ENCODE peak calls at places on chromosomes 12 and 14, in five cellular contexts. I is left ventricle myocardium inferior, A is PC-3, Y is psoas muscle, F is uterus. V is an unnamed sample.

GRCh38 chr12:49703647-49704137 is 3.5 kb downstream of the FMNL3 start:
- DNase-seq in Y (no peak), I (no peak), A (no peak), F (no peak), V (no peak)

GRCh38 chr14:89618309-89618708 is 201.3 kb upstream of the FOXN3 start:
- DNase-seq in Y (no peak), F (no peak), I (no peak), A (peak; percentile 11), V (no peak)

GRCh38 chr12:70178038-70178437 is 65.2 kb upstream of the CNOT2 start:
- DNase-seq in Y (no peak), A (no peak), F (no peak), I (no peak), V (no peak)

GRCh38 chr12:52268212-52268611 is 6.2 kb upstream of the KRT86 start:
- DNase-seq in Y (no peak), F (no peak), I (no peak), A (peak; percentile 25), V (no peak)

GRCh38 chr12:82805812-82806497 is 119.2 kb downstream of the TMTC2 start:
- DNase-seq in I (no peak), F (no peak), A (peak; percentile 14), Y (no peak), V (no peak)

GRCh38 chr14:67172520-67172919 is 16.7 kb upstream of the GARIN2 start:
- DNase-seq in F (no peak), A (peak; percentile 64), I (no peak), Y (no peak), V (no peak)

GRCh38 chr14:24418492-24418873 is 11.0 kb downstream of the CBLN3 start:
- DNase-seq in A (peak; percentile 93), Y (no peak), F (no peak), I (no peak), V (no peak)

GRCh38 chr12:124780752-124781685 is 82.6 kb downstream of the SCARB1 start:
- DNase-seq in Y (no peak), F (no peak), I (no peak), A (no peak), V (no peak)

GRCh38 chr12:90028620-90029051 is 320.0 kb upstream of the ATP2B1 start:
- DNase-seq in F (no peak), A (peak; percentile 65), Y (no peak), I (no peak), V (no peak)

GRCh38 chr14:21852061-21852664 is 178.5 kb upstream of the OR4E1 start:
- DNase-seq in A (peak; percentile 51), Y (peak; percentile 52), I (no peak), F (no peak), V (no peak)

GRCh38 chr12:90008277-90008676 is 299.6 kb upstream of the ATP2B1 start:
- DNase-seq in F (no peak), A (no peak), I (no peak), Y (no peak), V (no peak)

GRCh38 chr14:43308411-43308810 is 1198.7 kb downstream of the FSCB start:
- DNase-seq in I (no peak), F (no peak), A (peak; percentile 37), Y (no peak), V (no peak)

GRCh38 chr14:93619176-93619793 is 169.0 kb downstream of the PRIMA1 start:
- DNase-seq in I (no peak), F (no peak), Y (no peak), A (peak; percentile 68), V (no peak)

GRCh38 chr12:77345336-77345735 is 280.0 kb upstream of the E2F7 start:
- DNase-seq in F (no peak), Y (no peak), I (no peak), A (no peak), V (no peak)

GRCh38 chr12:1927751-1928351 is 9.4 kb upstream of the CACNA2D4 start:
- DNase-seq in I (peak; percentile 74), F (no peak), Y (no peak), A (no peak), V (peak; percentile 57)

GRCh38 chr14:62029569-62029924 is 267.3 kb downstream of the SNAPC1 start:
- DNase-seq in I (no peak), Y (no peak), A (no peak), F (no peak), V (no peak)

GRCh38 chr14:58298880-58299664 is 717 bp downstream of the ARID4A start:
- DNase-seq in A (no peak), Y (peak; percentile 69), F (peak; percentile 30), I (peak; percentile 41), V (peak; percentile 74)

GRCh38 chr12:19710811-19711793 is 271.8 kb downstream of the AEBP2 start:
- DNase-seq in I (no peak), F (peak; percentile 55), A (no peak), Y (no peak), V (no peak)

GRCh38 chr14:32211068-32211404 is 8.0 kb upstream of the RNU6-8 start:
- DNase-seq in I (no peak), Y (no peak), A (no peak), F (no peak), V (no peak)

GRCh38 chr12:132251741-132252490 is 77.5 kb downstream of the GALNT9 start:
- DNase-seq in Y (no peak), I (no peak), A (no peak), F (no peak), V (no peak)

GRCh38 chr12:11814362-11814761 is 164.9 kb downstream of the ETV6 start:
- DNase-seq in I (no peak), Y (no peak), F (no peak), A (peak; percentile 54), V (no peak)

GRCh38 chr14:68544150-68544892 is 248.5 kb downstream of the ZFP36L1 start:
- DNase-seq in F (peak; percentile 90), Y (peak; percentile 79), I (peak; percentile 55), A (peak; percentile 23), V (no peak)

GRCh38 chr12:28824849-28825248 is 324.2 kb upstream of the FAR2 start:
- DNase-seq in Y (no peak), A (no peak), F (no peak), I (no peak), V (no peak)

GRCh38 chr12:119808441-119808840 is 68.7 kb downstream of the CIT start:
- DNase-seq in A (peak; percentile 82), F (no peak), Y (no peak), I (no peak), V (no peak)

GRCh38 chr14:37889087-37889486 is 293.7 kb downstream of the TTC6 start:
- DNase-seq in I (peak; percentile 28), A (no peak), Y (no peak), F (no peak), V (no peak)

GRCh38 chr14:100658514-100658886 is 68.2 kb upstream of the DLK1 start:
- DNase-seq in I (no peak), F (no peak), Y (no peak), A (no peak), V (no peak)

GRCh38 chr12:130675791-130676190 is 40.3 kb downstream of the RIMBP2 start:
- DNase-seq in F (no peak), Y (no peak), A (no peak), I (no peak), V (no peak)

GRCh38 chr12:12784911-12785814 is at the start of gene APOLD1:
- DNase-seq in F (peak; percentile 24), A (no peak), Y (peak; percentile 66), I (peak; percentile 43), V (no peak)

GRCh38 chr12:124456652-124457152 is 110.7 kb downstream of the NCOR2 start:
- DNase-seq in Y (no peak), I (peak; percentile 52), F (no peak), A (no peak), V (no peak)

GRCh38 chr12:78185109-78185508 is 354.4 kb downstream of the NAV3 start:
- DNase-seq in I (no peak), Y (no peak), A (peak; percentile 82), F (no peak), V (no peak)

GRCh38 chr12:18430425-18431048 is 169.2 kb downstream of the PIK3C2G start:
- DNase-seq in A (peak; percentile 69), F (no peak), I (peak; percentile 24), Y (no peak), V (no peak)

GRCh38 chr12:92028039-92028709 is 117.5 kb downstream of the BTG1 start:
- DNase-seq in F (no peak), A (peak; percentile 22), Y (no peak), I (no peak), V (no peak)

GRCh38 chr14:66471584-66471983 is 14.6 kb upstream of the CCDC196 start:
- DNase-seq in F (no peak), Y (no peak), A (no peak), I (no peak), V (no peak)

GRCh38 chr12:51522696-51523095 is 68.3 kb upstream of the SCN8A start:
- DNase-seq in Y (no peak), A (no peak), F (no peak), I (no peak), V (no peak)

DNA sequence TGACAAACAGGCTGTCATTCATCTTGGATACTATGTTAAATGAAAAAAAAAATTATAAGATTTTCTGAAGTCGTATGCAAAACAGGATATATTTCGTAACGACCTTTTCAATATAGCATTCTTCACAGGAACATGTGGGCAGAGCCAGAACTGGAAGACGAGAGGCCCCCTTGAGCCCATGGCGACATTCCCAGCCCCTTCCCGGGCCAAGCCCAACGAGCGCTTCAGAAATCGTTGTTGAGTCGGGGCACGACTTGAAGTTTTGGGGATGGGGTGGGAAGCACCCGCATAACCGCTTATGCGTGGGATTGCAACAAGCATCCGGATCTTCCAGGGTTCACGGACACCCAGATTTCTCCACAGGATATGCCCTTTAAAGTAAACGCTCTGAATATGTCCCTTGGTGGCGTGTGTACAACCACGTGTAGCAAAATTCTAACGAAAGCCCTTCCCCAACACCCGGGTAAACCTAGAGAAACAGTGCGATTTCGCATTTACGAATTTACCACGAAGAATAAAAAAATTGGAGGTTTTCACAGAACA is 735 bp downstream of the C14orf39 start:
- DNase-seq in A (no peak), Y (no peak), I (no peak), F (no peak), V (no peak)
- H3K4me3 ChIP-seq in A (peak overlapping the region; percentile 57), Y (peak overlapping the region; percentile 67), I (peak overlapping the region; percentile 49), F (peak overlapping the region; percentile 16), V (no peak overlapping the region)

GRCh38 chr14:63203618-63204406 is 431 bp upstream of the RHOJ start:
- DNase-seq in Y (peak; percentile 80), F (peak; percentile 82), A (peak; percentile 53), I (peak; percentile 79), V (peak; percentile 68)
- TF ChIP-seq CTCF in Y (no peak), F (peak; percentile 24), A (peak; percentile 15), I (peak; percentile 45), V (peak; percentile 14)

GRCh38 chr12:54840293-54840692 is 14.0 kb upstream of the MUCL1 start:
- DNase-seq in A (no peak), Y (no peak), F (no peak), I (no peak), V (no peak)
- H3K27ac ChIP-seq in A (no peak overlapping the region), Y (no peak overlapping the region), F (no peak overlapping the region), I (no peak overlapping the region), V (no peak overlapping the region)

DNA sequence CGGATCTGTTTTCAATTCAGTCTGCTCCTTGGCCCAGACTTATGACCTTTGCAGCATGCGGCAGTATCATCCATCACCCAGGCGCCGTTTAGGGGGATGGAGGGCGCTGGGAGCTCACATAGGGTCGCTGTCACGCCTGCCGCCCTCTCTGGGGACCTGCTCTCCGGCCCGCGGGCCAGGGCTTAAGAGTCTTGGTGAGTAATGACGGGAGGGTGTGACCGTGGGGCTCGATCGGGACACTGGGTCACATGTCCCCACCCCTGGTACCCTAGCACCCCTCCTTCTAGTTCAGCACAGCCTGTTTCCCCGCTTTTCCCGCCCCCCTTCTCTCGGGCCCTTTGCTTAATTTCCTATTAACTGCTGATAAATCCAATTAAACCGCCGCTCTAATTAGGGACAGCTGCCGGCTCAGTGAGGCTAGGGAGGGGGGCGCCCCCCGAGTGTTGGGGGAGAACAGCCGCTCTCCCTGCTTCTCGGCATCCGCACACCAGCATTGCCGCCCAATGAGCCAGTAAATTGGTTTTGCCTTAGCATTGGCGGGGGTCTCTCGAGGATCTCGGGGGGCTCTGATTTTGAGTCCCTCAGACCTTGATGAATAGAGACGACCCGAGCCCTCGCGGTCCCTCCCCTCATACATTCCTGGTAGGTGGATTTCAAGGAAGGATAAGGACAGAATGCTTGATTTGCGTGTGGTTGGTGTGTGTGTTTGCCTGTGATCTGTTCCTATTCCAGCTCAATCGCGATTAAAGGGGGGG is 9.3 kb downstream of the STAC3 start:
- DNase-seq in A (no peak), I (no peak), Y (peak; percentile 67), F (no peak), V (peak; percentile 65)
- H3K4me3 ChIP-seq in A (no peak overlapping the region), I (no peak overlapping the region), Y (peak overlapping the region; percentile 12), F (no peak overlapping the region), V (no peak overlapping the region)